ENCODE peak calls at places on chromosome 17, in six cellular contexts. B, Y, D, J, G and T are unnamed samples.
A peak's percentile ranks its signal among the peaks of the same experiment; 100 is the strongest.

GRCh38 chr17:60142872-60143499 is 6.8 kb upstream of the CA4 start:
- DNase-seq in B (peak; percentile 96), Y (peak; percentile 92), D (peak; percentile 89), J (peak; percentile 84), G (peak; percentile 80), T (peak; percentile 88)

GRCh38 chr17:27980035-27980434 is 62.4 kb upstream of the NLK start:
- DNase-seq in B (peak; percentile 82), Y (peak; percentile 93), D (peak; percentile 99), J (no peak), G (no peak), T (peak; percentile 16)

GRCh38 chr17:71741836-71742235 is 379.0 kb upstream of the SOX9 start:
- DNase-seq in B (no peak), Y (no peak), D (no peak), J (no peak), G (no peak), T (no peak)

GRCh38 chr17:61294777-61295176 is 104.9 kb upstream of the TBX2 start:
- DNase-seq in B (peak; percentile 57), Y (peak; percentile 36), D (no peak), J (peak; percentile 69), G (no peak), T (peak; percentile 57)

GRCh38 chr17:44039829-44040635 is 25.3 kb upstream of the TMEM101 start:
- DNase-seq in B (no peak), Y (no peak), D (no peak), J (no peak), G (no peak), T (peak; percentile 43)

GRCh38 chr17:78101542-78101941 is 27.0 kb downstream of the TMC6 start:
- DNase-seq in B (no peak), Y (no peak), D (no peak), J (no peak), G (no peak), T (no peak)

GRCh38 chr17:68418876-68419275 is 38.4 kb downstream of the WIPI1 start:
- DNase-seq in B (no peak), Y (peak; percentile 28), D (peak; percentile 28), J (no peak), G (no peak), T (no peak)

GRCh38 chr17:18315498-18316360 is 636 bp downstream of the SMCR8 start:
- DNase-seq in B (no peak), Y (no peak), D (no peak), J (no peak), G (no peak), T (no peak)

GRCh38 chr17:36939059-36939943 is 2.0 kb downstream of the LHX1 start:
- DNase-seq in B (no peak), Y (no peak), D (no peak), J (no peak), G (peak; percentile 38), T (no peak)

GRCh38 chr17:57182621-57183020 is 73.7 kb upstream of the MSI2 start:
- DNase-seq in B (no peak), Y (no peak), D (peak; percentile 44), J (no peak), G (no peak), T (no peak)

GRCh38 chr17:77491921-77492445 is 351.2 kb downstream of the SEC14L1 start:
- DNase-seq in B (no peak), Y (no peak), D (no peak), J (no peak), G (no peak), T (no peak)

GRCh38 chr17:45666046-45666600 is 118.0 kb upstream of the CRHR1 start:
- DNase-seq in B (peak; percentile 17), Y (no peak), D (no peak), J (no peak), G (no peak), T (no peak)
- TF ChIP-seq CTCF in B (peak; percentile 57), Y (no peak), D (no peak), J (no peak), G (no peak), T (no peak)

GRCh38 chr17:851986-852385 is 69.8 kb downstream of the MRM3 start:
- DNase-seq in B (no peak), Y (no peak), D (no peak), J (no peak), G (no peak), T (no peak)

GRCh38 chr17:850086-850827 is 68.1 kb downstream of the MRM3 start:
- DNase-seq in B (no peak), Y (no peak), D (no peak), J (no peak), G (no peak), T (no peak)

GRCh38 chr17:848402-848801 is 66.2 kb downstream of the MRM3 start:
- DNase-seq in B (no peak), Y (no peak), D (peak; percentile 24), J (no peak), G (no peak), T (no peak)

GRCh38 chr17:846901-847777 is 65.0 kb downstream of the MRM3 start:
- DNase-seq in B (peak; percentile 17), Y (no peak), D (peak; percentile 79), J (peak; percentile 36), G (no peak), T (no peak)

DNA sequence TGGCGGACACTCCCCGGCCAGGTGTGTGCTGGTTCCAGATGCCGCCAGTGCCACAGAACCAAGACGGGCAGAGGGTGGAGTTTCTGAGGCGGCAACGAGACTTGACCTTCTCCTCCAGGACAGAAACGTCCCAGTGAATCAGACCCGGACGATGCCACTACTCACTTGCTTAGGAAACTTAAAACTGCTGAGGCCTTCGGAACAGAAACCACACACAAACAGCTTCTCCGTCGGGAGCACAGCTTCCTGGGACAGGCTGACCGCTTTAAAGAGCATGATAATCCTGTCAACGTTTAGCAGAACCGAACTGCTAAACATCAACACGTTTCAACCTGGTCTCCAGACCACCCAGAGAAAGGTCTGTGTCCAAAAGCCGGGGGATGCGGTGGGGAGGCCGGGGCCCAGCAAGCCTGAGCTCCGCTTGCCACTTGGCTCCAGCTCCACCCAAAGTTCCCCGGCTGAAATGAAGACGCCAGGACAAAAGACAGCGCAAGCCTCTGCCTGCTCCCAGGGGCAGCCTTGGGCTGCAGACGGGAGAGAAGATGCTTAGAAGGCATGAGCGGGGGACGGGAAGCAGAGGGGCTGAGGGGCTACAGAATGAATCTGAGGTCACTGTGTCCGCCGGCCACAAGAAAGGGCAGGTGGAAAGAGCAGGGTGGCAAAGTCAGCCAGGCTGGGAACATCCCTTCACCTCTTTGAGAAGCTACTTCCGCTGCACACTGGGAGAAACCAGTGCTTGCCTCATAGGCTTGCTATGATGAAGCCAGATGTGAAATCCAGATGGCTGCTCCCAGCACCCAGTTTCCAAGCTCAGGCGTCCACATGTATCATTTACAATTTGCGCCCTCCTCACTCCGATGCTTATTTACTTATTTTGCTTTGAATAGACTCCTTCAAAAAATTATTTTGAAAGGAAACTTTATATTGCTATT is 68.9 kb downstream of the MRM3 start:
- DNase-seq in B (no peak), Y (peak; percentile 49), D (no peak), J (peak; percentile 30), G (no peak), T (peak; percentile 71)
- TF ChIP-seq CTCF in B (no peak), Y (no peak), D (no peak), J (no peak), G (no peak), T (no peak)

DNA sequence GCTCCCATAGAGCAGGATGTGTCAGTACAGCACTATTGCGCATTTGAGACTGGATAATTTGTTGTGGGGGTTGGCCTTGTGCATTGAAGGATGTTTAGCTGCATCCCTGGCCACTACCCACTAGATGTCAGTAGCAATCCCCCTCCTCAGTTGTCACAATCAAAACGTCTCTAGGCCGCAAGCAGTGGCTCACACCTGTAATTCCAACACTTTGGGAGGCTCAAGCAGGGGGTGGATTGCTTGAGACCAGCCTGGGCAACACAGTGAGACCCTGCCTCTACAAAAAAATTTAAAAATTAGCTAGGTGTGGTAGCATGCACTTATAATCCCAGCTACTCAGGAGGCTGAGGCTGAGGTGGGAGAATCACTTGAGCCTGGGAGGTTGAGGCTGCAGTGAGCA is 48.4 kb downstream of the CENPV start:
- DNase-seq in B (peak; percentile 58), Y (peak; percentile 53), D (peak; percentile 40), J (peak; percentile 65), G (no peak), T (no peak)
- TF ChIP-seq CTCF in B (peak; percentile 74), Y (peak; percentile 59), D (peak; percentile 61), J (peak; percentile 43), G (peak; percentile 58), T (peak; percentile 65)

DNA sequence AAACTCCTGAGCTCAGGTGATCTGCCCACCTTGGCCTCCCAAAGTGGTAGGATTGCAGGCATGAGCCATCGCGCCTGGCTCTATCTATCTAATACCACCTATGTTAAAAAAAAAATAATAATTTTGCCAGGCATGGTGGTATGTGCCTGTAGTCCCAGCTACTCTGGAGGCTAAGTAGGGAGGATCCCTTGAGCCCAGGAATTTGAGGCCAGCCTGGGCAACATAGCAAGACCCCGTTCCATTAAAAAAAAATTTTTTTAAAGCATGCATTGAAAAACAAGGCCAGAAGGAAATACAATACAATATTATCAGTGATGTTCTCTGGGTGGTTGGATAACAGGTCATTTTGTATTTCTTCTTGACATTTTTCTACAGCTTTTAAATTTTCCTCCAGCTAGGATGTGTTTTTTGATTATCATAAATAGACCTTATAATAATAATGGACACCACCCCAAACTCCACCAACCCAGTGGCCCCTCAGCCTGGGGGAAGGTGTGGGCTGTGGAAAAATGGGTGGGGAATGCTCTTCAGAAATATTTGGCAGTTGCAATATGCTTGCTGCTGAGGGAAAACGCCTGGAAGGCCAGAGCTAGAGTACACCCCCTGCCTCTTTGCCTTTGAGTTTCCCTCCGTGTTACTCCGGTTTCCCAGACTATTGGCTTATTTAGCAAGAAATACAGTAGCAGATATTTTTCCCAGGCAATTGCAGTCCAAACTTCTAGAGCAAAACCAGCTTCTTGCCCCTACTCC is 45.4 kb upstream of the HELZ start:
- DNase-seq in B (no peak), Y (peak; percentile 52), D (no peak), J (no peak), G (no peak), T (no peak)
- TF ChIP-seq CTCF in B (no peak), Y (no peak), D (no peak), J (no peak), G (no peak), T (no peak)

GRCh38 chr17:74644419-74644818 is 20.9 kb upstream of the CD300E start:
- DNase-seq in B (no peak), Y (no peak), D (no peak), J (no peak), G (no peak), T (no peak)

GRCh38 chr17:74647871-74648672 is 24.5 kb upstream of the CD300E start:
- DNase-seq in B (no peak), Y (no peak), D (no peak), J (no peak), G (no peak), T (no peak)

GRCh38 chr17:74645010-74645409 is 21.5 kb upstream of the CD300E start:
- DNase-seq in B (no peak), Y (no peak), D (no peak), J (no peak), G (no peak), T (no peak)

GRCh38 chr17:74643826-74644225 is 20.3 kb upstream of the CD300E start:
- DNase-seq in B (no peak), Y (no peak), D (no peak), J (no peak), G (no peak), T (no peak)

GRCh38 chr17:74646231-74646630 is 22.7 kb upstream of the CD300E start:
- DNase-seq in B (peak; percentile 61), Y (peak; percentile 5), D (no peak), J (no peak), G (peak; percentile 66), T (no peak)
- TF ChIP-seq CTCF in B (peak; percentile 75), Y (no peak), D (no peak), J (no peak), G (peak; percentile 61), T (no peak)